ENCODE peak calls at places on chromosomes 4 and X, in eight cellular contexts. One of them, this sample, is unnamed.
A peak's percentile ranks its signal among the peaks of the same experiment; 100 is the strongest.

GRCh38 chr4:11106769-11107168 is 321.9 kb downstream of the HS3ST1 start:
- DNase-seq in dorsolateral prefrontal cortex: no peak
- DNase-seq in mesendoderm: no peak
- DNase-seq in Peyer's patch: no peak
- DNase-seq in PC-3: no peak
- DNase-seq in fibroblast of lung: peak; percentile 27
- DNase-seq in GM23248: no peak
- DNase-seq in coronary artery: no peak
- DNase-seq in this sample: no peak

GRCh38 chr4:2971275-2971674 is 7.9 kb downstream of the GRK4 start:
- DNase-seq in mesendoderm: no peak
- DNase-seq in PC-3: no peak
- DNase-seq in Peyer's patch: no peak
- DNase-seq in GM23248: no peak
- DNase-seq in coronary artery: no peak
- DNase-seq in dorsolateral prefrontal cortex: no peak
- DNase-seq in fibroblast of lung: no peak
- DNase-seq in this sample: no peak

GRCh38 chrX:17788956-17789562 is 51.8 kb downstream of the SCML1 start:
- DNase-seq in mesendoderm: peak; percentile 37
- DNase-seq in GM23248: peak; percentile 30
- DNase-seq in fibroblast of lung: no peak
- DNase-seq in PC-3: no peak
- DNase-seq in Peyer's patch: no peak
- DNase-seq in dorsolateral prefrontal cortex: no peak
- DNase-seq in coronary artery: no peak
- DNase-seq in this sample: no peak

GRCh38 chr4:92234393-92235176 is 69.2 kb upstream of the GRID2 start:
- DNase-seq in coronary artery: no peak
- DNase-seq in GM23248: peak; percentile 92
- DNase-seq in mesendoderm: no peak
- DNase-seq in PC-3: peak; percentile 98
- DNase-seq in dorsolateral prefrontal cortex: no peak
- DNase-seq in Peyer's patch: no peak
- DNase-seq in fibroblast of lung: peak; percentile 100
- DNase-seq in this sample: no peak

GRCh38 chr4:1842339-1842895 is 13.5 kb downstream of the LETM1 start:
- DNase-seq in Peyer's patch: no peak
- DNase-seq in GM23248: peak; percentile 21
- DNase-seq in PC-3: no peak
- DNase-seq in fibroblast of lung: no peak
- DNase-seq in dorsolateral prefrontal cortex: no peak
- DNase-seq in mesendoderm: no peak
- DNase-seq in coronary artery: no peak
- DNase-seq in this sample: no peak

GRCh38 chrX:69508610-69509009 is 4.5 kb downstream of the NALF2 start:
- DNase-seq in mesendoderm: no peak
- DNase-seq in PC-3: no peak
- DNase-seq in dorsolateral prefrontal cortex: no peak
- DNase-seq in Peyer's patch: no peak
- DNase-seq in GM23248: no peak
- DNase-seq in fibroblast of lung: no peak
- DNase-seq in coronary artery: no peak
- DNase-seq in this sample: no peak

GRCh38 chr4:150140774-150141400 is 62.6 kb downstream of the DCLK2 start:
- DNase-seq in dorsolateral prefrontal cortex: no peak
- DNase-seq in mesendoderm: no peak
- DNase-seq in PC-3: peak; percentile 78
- DNase-seq in GM23248: peak; percentile 85
- DNase-seq in coronary artery: no peak
- DNase-seq in fibroblast of lung: peak; percentile 80
- DNase-seq in Peyer's patch: no peak
- DNase-seq in this sample: no peak

GRCh38 chr4:98656443-98656842 is 2.0 kb downstream of the TSPAN5 start:
- DNase-seq in coronary artery: no peak
- DNase-seq in Peyer's patch: no peak
- DNase-seq in dorsolateral prefrontal cortex: no peak
- DNase-seq in mesendoderm: no peak
- DNase-seq in PC-3: no peak
- DNase-seq in GM23248: no peak
- DNase-seq in fibroblast of lung: no peak
- DNase-seq in this sample: no peak

GRCh38 chr4:73856518-73856917 is 3.4 kb downstream of the PF4V1 start:
- DNase-seq in dorsolateral prefrontal cortex: no peak
- DNase-seq in PC-3: peak; percentile 91
- DNase-seq in GM23248: peak; percentile 77
- DNase-seq in Peyer's patch: no peak
- DNase-seq in mesendoderm: no peak
- DNase-seq in fibroblast of lung: peak; percentile 42
- DNase-seq in coronary artery: no peak
- DNase-seq in this sample: no peak

GRCh38 chrX:107107459-107107858 is 11.2 kb downstream of the RBM41 start:
- DNase-seq in GM23248: no peak
- DNase-seq in PC-3: no peak
- DNase-seq in coronary artery: no peak
- DNase-seq in Peyer's patch: no peak
- DNase-seq in dorsolateral prefrontal cortex: no peak
- DNase-seq in fibroblast of lung: no peak
- DNase-seq in mesendoderm: no peak
- DNase-seq in this sample: no peak

GRCh38 chr4:136012250-136012649 is 1520.0 kb downstream of the PCDH18 start:
- DNase-seq in dorsolateral prefrontal cortex: no peak
- DNase-seq in fibroblast of lung: peak; percentile 28
- DNase-seq in coronary artery: no peak
- DNase-seq in GM23248: no peak
- DNase-seq in mesendoderm: peak; percentile 16
- DNase-seq in Peyer's patch: no peak
- DNase-seq in PC-3: no peak
- DNase-seq in this sample: no peak

GRCh38 chrX:106612403-106612789 is 618 bp downstream of the RADX start:
- DNase-seq in coronary artery: no peak
- DNase-seq in GM23248: peak; percentile 9
- DNase-seq in dorsolateral prefrontal cortex: no peak
- DNase-seq in PC-3: peak; percentile 2
- DNase-seq in Peyer's patch: no peak
- DNase-seq in fibroblast of lung: no peak
- DNase-seq in mesendoderm: peak; percentile 23
- DNase-seq in this sample: no peak

GRCh38 chrX:42680651-42681050 is 97.3 kb downstream of the PPP1R2C start:
- DNase-seq in PC-3: no peak
- DNase-seq in dorsolateral prefrontal cortex: no peak
- DNase-seq in coronary artery: no peak
- DNase-seq in Peyer's patch: no peak
- DNase-seq in fibroblast of lung: peak; percentile 8
- DNase-seq in GM23248: no peak
- DNase-seq in mesendoderm: peak; percentile 6
- DNase-seq in this sample: no peak

GRCh38 chr4:61350932-61351331 is 150.8 kb downstream of the ADGRL3 start:
- DNase-seq in coronary artery: no peak
- DNase-seq in PC-3: no peak
- DNase-seq in dorsolateral prefrontal cortex: no peak
- DNase-seq in GM23248: no peak
- DNase-seq in mesendoderm: no peak
- DNase-seq in Peyer's patch: no peak
- DNase-seq in fibroblast of lung: no peak
- DNase-seq in this sample: no peak

DNA sequence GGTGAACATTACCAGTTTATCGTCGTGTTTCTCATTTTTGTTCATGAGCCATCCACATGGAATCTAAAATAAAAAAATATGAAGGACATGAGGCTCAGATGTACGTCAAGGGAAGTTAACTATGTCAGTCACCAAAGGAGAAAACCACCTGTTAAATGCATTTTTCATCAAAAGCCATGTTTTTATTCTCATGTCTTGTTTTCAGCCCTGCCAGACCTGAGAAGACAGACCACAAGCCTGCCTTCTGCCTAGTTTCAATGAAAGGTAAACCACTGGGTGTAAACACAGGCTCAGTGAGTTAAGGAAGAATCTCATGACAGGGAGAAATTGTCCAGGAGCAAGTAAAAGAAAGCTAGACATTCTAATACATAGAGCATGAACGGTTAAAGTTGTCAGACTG is 52.3 kb upstream of the TNIP3 start:
- DNase-seq in GM23248: no peak
- DNase-seq in coronary artery: no peak
- DNase-seq in dorsolateral prefrontal cortex: no peak
- DNase-seq in Peyer's patch: no peak
- DNase-seq in fibroblast of lung: no peak
- DNase-seq in mesendoderm: no peak
- DNase-seq in PC-3: no peak
- DNase-seq in this sample: no peak
- H3K27ac ChIP-seq in GM23248: no peak overlapping the region
- H3K27ac ChIP-seq in coronary artery: no peak overlapping the region
- H3K27ac ChIP-seq in dorsolateral prefrontal cortex: no peak overlapping the region
- H3K27ac ChIP-seq in Peyer's patch: peak overlapping the region; percentile 15
- H3K27ac ChIP-seq in fibroblast of lung: no peak overlapping the region
- H3K27ac ChIP-seq in mesendoderm: no peak overlapping the region
- H3K27ac ChIP-seq in PC-3: no peak overlapping the region
- H3K27ac ChIP-seq in this sample: no peak overlapping the region

GRCh38 chr4:41751325-41752061 is 3.0 kb upstream of the PHOX2B start:
- DNase-seq in dorsolateral prefrontal cortex: no peak
- DNase-seq in coronary artery: no peak
- DNase-seq in Peyer's patch: no peak
- DNase-seq in GM23248: no peak
- DNase-seq in PC-3: no peak
- DNase-seq in fibroblast of lung: no peak
- DNase-seq in mesendoderm: peak; percentile 31
- DNase-seq in this sample: no peak
- H3K4me3 ChIP-seq in dorsolateral prefrontal cortex: no peak overlapping the region
- H3K4me3 ChIP-seq in coronary artery: no peak overlapping the region
- H3K4me3 ChIP-seq in Peyer's patch: no peak overlapping the region
- H3K4me3 ChIP-seq in GM23248: no peak overlapping the region
- H3K4me3 ChIP-seq in PC-3: no peak overlapping the region
- H3K4me3 ChIP-seq in fibroblast of lung: no peak overlapping the region
- H3K4me3 ChIP-seq in mesendoderm: peak overlapping the region; percentile 14
- H3K4me3 ChIP-seq in this sample: no peak overlapping the region

DNA sequence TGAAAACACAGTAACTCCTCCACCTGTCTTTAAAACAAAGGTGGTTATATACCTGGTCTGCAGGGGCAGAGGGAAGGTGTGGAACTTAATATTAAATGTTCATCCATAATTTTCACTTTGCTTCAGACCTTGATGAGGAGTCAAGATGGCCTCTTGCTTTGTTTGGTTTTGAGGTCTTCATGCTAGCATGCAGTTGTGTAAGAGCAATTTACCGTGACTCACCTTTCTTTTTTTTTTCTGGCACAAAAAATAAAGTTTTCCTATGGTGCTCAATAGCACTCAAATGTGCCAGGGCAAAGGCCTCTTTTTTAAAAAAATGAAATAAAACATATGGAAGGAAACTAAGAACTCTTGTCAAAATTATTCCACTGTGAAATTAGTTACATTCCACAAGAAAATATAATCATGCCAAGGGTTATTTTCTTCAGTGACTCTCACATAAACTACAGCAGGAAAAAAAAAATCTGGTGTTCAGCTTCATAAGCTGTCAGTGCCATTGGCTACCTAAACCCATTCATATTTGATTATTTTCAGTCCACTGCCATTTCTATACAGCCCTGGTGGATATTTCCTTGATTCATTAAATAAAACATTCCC is 128.2 kb downstream of the SLC7A11 start:
- DNase-seq in PC-3: peak; percentile 17
- DNase-seq in dorsolateral prefrontal cortex: no peak
- DNase-seq in Peyer's patch: no peak
- DNase-seq in coronary artery: no peak
- DNase-seq in GM23248: peak; percentile 72
- DNase-seq in fibroblast of lung: peak; percentile 50
- DNase-seq in mesendoderm: no peak
- DNase-seq in this sample: no peak
- H3K27ac ChIP-seq in PC-3: no peak overlapping the region
- H3K27ac ChIP-seq in dorsolateral prefrontal cortex: no peak overlapping the region
- H3K27ac ChIP-seq in Peyer's patch: no peak overlapping the region
- H3K27ac ChIP-seq in coronary artery: no peak overlapping the region
- H3K27ac ChIP-seq in GM23248: no peak overlapping the region
- H3K27ac ChIP-seq in fibroblast of lung: no peak overlapping the region
- H3K27ac ChIP-seq in mesendoderm: no peak overlapping the region
- H3K27ac ChIP-seq in this sample: no peak overlapping the region

GRCh38 chrX:131764224-131764623 is 220.3 kb downstream of the OR13H1 start:
- DNase-seq in PC-3: no peak
- DNase-seq in mesendoderm: no peak
- DNase-seq in dorsolateral prefrontal cortex: no peak
- DNase-seq in GM23248: no peak
- DNase-seq in coronary artery: no peak
- DNase-seq in fibroblast of lung: no peak
- DNase-seq in Peyer's patch: no peak
- DNase-seq in this sample: no peak

GRCh38 chrX:131763674-131764073 is 219.8 kb downstream of the OR13H1 start:
- DNase-seq in coronary artery: peak; percentile 81
- DNase-seq in mesendoderm: peak; percentile 9
- DNase-seq in fibroblast of lung: no peak
- DNase-seq in PC-3: peak; percentile 57
- DNase-seq in dorsolateral prefrontal cortex: peak; percentile 70
- DNase-seq in Peyer's patch: peak; percentile 83
- DNase-seq in GM23248: peak; percentile 11
- DNase-seq in this sample: peak; percentile 85

DNA sequence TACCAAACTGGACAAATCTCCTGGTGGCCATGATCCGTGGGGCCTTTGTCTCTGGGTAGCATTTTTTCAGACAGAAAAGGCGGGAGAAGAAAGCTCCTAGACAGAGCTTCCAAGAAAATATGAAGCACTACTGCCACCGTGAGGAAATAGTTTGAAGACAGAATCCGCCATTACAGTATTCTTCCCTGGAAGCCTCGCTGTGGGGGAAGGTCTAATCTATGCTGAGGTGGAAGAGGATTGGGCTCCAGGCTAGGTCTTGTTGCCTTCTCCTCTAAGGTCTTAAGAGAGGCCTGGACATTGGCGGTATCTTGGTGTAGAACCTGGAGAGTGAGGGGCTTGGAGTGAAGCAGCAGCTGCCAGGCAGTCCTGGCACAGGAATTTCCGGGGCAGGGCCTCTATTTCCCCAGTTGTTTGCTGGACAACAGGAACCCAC is 218.9 kb downstream of the OR13H1 start:
- DNase-seq in fibroblast of lung: no peak
- DNase-seq in mesendoderm: peak; percentile 31
- DNase-seq in PC-3: peak; percentile 54
- DNase-seq in dorsolateral prefrontal cortex: no peak
- DNase-seq in Peyer's patch: no peak
- DNase-seq in coronary artery: no peak
- DNase-seq in GM23248: peak; percentile 21
- DNase-seq in this sample: peak; percentile 80
- H3K4me3 ChIP-seq in fibroblast of lung: no peak overlapping the region
- H3K4me3 ChIP-seq in mesendoderm: no peak overlapping the region
- H3K4me3 ChIP-seq in PC-3: no peak overlapping the region
- H3K4me3 ChIP-seq in dorsolateral prefrontal cortex: peak overlapping the region; percentile 59
- H3K4me3 ChIP-seq in Peyer's patch: no peak overlapping the region
- H3K4me3 ChIP-seq in coronary artery: peak overlapping the region; percentile 61
- H3K4me3 ChIP-seq in GM23248: no peak overlapping the region
- H3K4me3 ChIP-seq in this sample: peak overlapping the region; percentile 31

GRCh38 chr4:169975837-169976796 is 50.1 kb downstream of the MFAP3L start:
- DNase-seq in fibroblast of lung: no peak
- DNase-seq in GM23248: peak; percentile 38
- DNase-seq in coronary artery: no peak
- DNase-seq in Peyer's patch: no peak
- DNase-seq in mesendoderm: no peak
- DNase-seq in PC-3: no peak
- DNase-seq in dorsolateral prefrontal cortex: no peak
- DNase-seq in this sample: peak; percentile 99
- H3K27ac ChIP-seq in fibroblast of lung: no peak overlapping the region
- H3K27ac ChIP-seq in GM23248: peak overlapping the region; percentile 53
- H3K27ac ChIP-seq in coronary artery: no peak overlapping the region
- H3K27ac ChIP-seq in Peyer's patch: no peak overlapping the region
- H3K27ac ChIP-seq in mesendoderm: no peak overlapping the region
- H3K27ac ChIP-seq in PC-3: no peak overlapping the region
- H3K27ac ChIP-seq in dorsolateral prefrontal cortex: no peak overlapping the region
- H3K27ac ChIP-seq in this sample: peak overlapping the region; percentile 71